ENCODE peak calls at places on chromosomes 12 and 14, in five cellular contexts. L, Z, T, H and K are unnamed samples.

GRCh38 chr12:49296836-49297694 is 2.1 kb downstream of the PRPH start:
- DNase-seq in Z (peak; percentile 90), L (no peak), H (peak; percentile 62), T (peak; percentile 74), K (peak; percentile 56)

GRCh38 chr14:52663850-52664249 is 31.5 kb downstream of the ERO1A start:
- DNase-seq in T (no peak), H (no peak), L (no peak), Z (no peak), K (no peak)

GRCh38 chr14:96281486-96281885 is 25.5 kb downstream of the BDKRB1 start:
- DNase-seq in T (no peak), L (no peak), H (no peak), Z (no peak), K (no peak)

GRCh38 chr14:68785817-68786490 is 6.9 kb downstream of the ZFP36L1 start:
- DNase-seq in H (no peak), T (no peak), Z (peak; percentile 60), L (peak; percentile 87), K (no peak)

GRCh38 chr14:68862954-68863594 is 70.2 kb upstream of the ZFP36L1 start:
- DNase-seq in T (peak; percentile 58), L (peak; percentile 82), H (peak; percentile 67), Z (peak; percentile 62), K (peak; percentile 80)

GRCh38 chr14:104889374-104889755 is 24.3 kb downstream of the CEP170B start:
- DNase-seq in H (no peak), L (no peak), T (no peak), Z (no peak), K (no peak)

GRCh38 chr14:80764921-80765507 is 176.5 kb downstream of the CEP128 start:
- DNase-seq in T (no peak), L (no peak), Z (no peak), H (no peak), K (no peak)

GRCh38 chr12:45696049-45696448 is 33.5 kb upstream of the ARID2 start:
- DNase-seq in Z (no peak), H (no peak), L (no peak), T (no peak), K (no peak)

GRCh38 chr14:91310620-91311283 is 66.2 kb upstream of the GPR68 start:
- DNase-seq in Z (no peak), T (no peak), H (no peak), L (no peak), K (no peak)

GRCh38 chr12:48175613-48176416 is 7.6 kb upstream of the CCDC184 start:
- DNase-seq in Z (peak; percentile 39), L (no peak), H (no peak), T (no peak), K (no peak)

GRCh38 chr12:107352347-107353081 is 259.2 kb upstream of the CRY1 start:
- DNase-seq in H (no peak), T (no peak), L (no peak), Z (no peak), K (no peak)

GRCh38 chr12:50699940-50700339 is 64.0 kb upstream of the ATF1 start:
- DNase-seq in T (no peak), Z (no peak), H (no peak), L (no peak), K (no peak)

GRCh38 chr14:76261371-76261811 is 109.7 kb downstream of the GPATCH2L start:
- DNase-seq in Z (no peak), H (no peak), L (peak; percentile 12), T (no peak), K (no peak)

GRCh38 chr14:50839048-50839447 is 8.1 kb upstream of the NIN start:
- DNase-seq in Z (no peak), H (no peak), T (no peak), L (no peak), K (no peak)

GRCh38 chr12:132244724-132245295 is 84.6 kb downstream of the GALNT9 start:
- DNase-seq in L (no peak), T (no peak), H (no peak), Z (no peak), K (no peak)

GRCh38 chr12:15689751-15690191 is 99.4 kb downstream of the EPS8 start:
- DNase-seq in L (no peak), T (no peak), H (peak; percentile 53), Z (no peak), K (no peak)

GRCh38 chr14:105074601-105075053 is 9.4 kb upstream of the GPR132 start:
- DNase-seq in Z (no peak), T (no peak), H (no peak), L (no peak), K (no peak)

GRCh38 chr12:130401703-130402102 is 64.0 kb downstream of the PIWIL1 start:
- DNase-seq in T (no peak), L (no peak), H (no peak), Z (no peak), K (no peak)

GRCh38 chr12:29234965-29235364 is 85.9 kb downstream of the FAR2 start:
- DNase-seq in Z (no peak), T (no peak), H (no peak), L (peak; percentile 68), K (no peak)

GRCh38 chr12:23949212-23950010 is at the start of gene SOX5:
- DNase-seq in L (peak; percentile 75), H (no peak), T (no peak), Z (peak; percentile 58), K (peak; percentile 45)

GRCh38 chr12:23941780-23942179 is 7.7 kb downstream of the SOX5 start:
- DNase-seq in H (no peak), L (no peak), Z (no peak), T (no peak), K (no peak)

GRCh38 chr12:23947395-23947794 is 2.1 kb downstream of the SOX5 start:
- DNase-seq in L (no peak), Z (no peak), T (no peak), H (no peak), K (no peak)

GRCh38 chr12:23945249-23945648 is 4.2 kb downstream of the SOX5 start:
- DNase-seq in L (no peak), H (no peak), Z (no peak), T (no peak), K (no peak)

DNA sequence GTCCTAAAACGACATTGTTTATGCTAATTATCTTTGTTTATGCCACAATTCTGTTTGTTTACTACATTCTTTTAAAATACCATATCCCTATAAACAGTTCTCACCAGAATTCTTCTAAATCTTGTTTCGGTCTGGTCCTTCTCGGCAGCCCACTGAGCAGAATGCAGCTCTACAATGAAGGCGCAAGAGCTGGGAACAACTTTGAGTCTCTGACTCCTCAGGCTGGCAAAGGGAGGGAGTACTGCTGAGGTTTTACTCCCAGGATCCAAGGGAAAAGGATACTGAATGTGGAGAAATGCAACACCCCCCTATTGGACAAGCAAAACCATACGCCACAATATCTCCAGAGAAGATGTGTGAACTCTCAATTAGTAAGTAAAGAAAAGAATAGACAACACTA is 5.4 kb downstream of the SOX5 start:
- DNase-seq in T (no peak), H (no peak), Z (no peak), L (no peak), K (peak; percentile 15)
- TF ChIP-seq CTCF in T (no peak), H (no peak), Z (no peak), L (no peak), K (no peak)

GRCh38 chr12:109811624-109811995 is 21.6 kb downstream of the TRPV4 start:
- DNase-seq in H (no peak), T (no peak), L (no peak), Z (no peak), K (no peak)
- TF ChIP-seq CTCF in H (no peak), T (no peak), L (no peak), Z (peak; percentile 21), K (no peak)

DNA sequence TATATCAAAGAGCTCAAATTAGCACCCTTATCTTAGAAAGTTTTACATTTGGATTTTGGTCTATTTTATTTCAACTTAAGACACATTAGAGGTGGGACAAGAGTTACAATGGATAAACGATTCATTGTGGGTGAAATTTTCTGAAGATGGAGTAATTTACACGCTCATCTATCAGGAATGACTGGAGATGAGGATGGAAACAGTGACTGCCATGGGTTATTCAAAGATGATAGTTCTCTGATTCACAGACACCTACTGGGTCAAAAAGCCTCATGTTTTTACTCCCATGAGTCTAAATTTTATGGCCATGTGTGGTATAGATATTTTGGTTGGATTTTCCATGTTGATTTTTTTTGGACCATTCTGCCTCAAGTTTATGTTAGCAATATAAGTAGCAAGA is 22.1 kb downstream of the SAMD4A start:
- DNase-seq in T (no peak), Z (no peak), L (peak; percentile 59), H (no peak), K (no peak)
- TF ChIP-seq CTCF in T (no peak), Z (no peak), L (no peak), H (no peak), K (no peak)

GRCh38 chr12:109612975-109613502 is 39.4 kb downstream of the MVK start:
- DNase-seq in H (no peak), Z (peak; percentile 29), L (peak; percentile 20), T (no peak), K (no peak)
- TF ChIP-seq CTCF in H (peak; percentile 47), Z (peak; percentile 40), L (peak; percentile 36), T (peak; percentile 14), K (peak; percentile 13)

GRCh38 chr14:43539210-43539609 is 967.9 kb downstream of the FSCB start:
- DNase-seq in T (no peak), Z (no peak), L (peak; percentile 1), H (peak; percentile 1), K (no peak)
- TF ChIP-seq CTCF in T (peak; percentile 36), Z (no peak), L (peak; percentile 5), H (peak; percentile 50), K (peak; percentile 45)